ENCODE peak calls at places on chromosome 4, in seven cellular contexts. G is fibroblast of villous mesenchyme, X is H1, Z is Peyer's patch, S is AG04450, J is progenitor cell of endocrine pancreas, Q is activated B cell treated with CpG ODN at 0.5 μM for 24 hours. W is an unnamed sample.

GRCh38 chr4:84070293-84070692 is 428.8 kb downstream of the NKX6-1 start:
- DNase-seq in G (no peak), X (no peak), Z (no peak), S (no peak), J (no peak), Q (no peak), W (no peak)

GRCh38 chr4:186149872-186150271 is 41.5 kb upstream of the CYP4V2 start:
- DNase-seq in G (peak), X (peak), Z (peak), S (no peak), J (no peak), Q (no peak), W (no peak)

GRCh38 chr4:42605264-42605663 is 51.6 kb downstream of the ATP8A1 start:
- DNase-seq in G (no peak), X (no peak), Z (no peak), S (no peak), J (no peak), Q (no peak), W (no peak)

GRCh38 chr4:89316931-89317366 is 9.3 kb upstream of the GPRIN3 start:
- DNase-seq in G (peak), X (no peak), Z (no peak), S (no peak), J (no peak), Q (no peak), W (no peak)

GRCh38 chr4:111596491-111596890 is 548.8 kb upstream of the FAM241A start:
- DNase-seq in G (no peak), X (no peak), Z (no peak), S (no peak), J (no peak), Q (no peak), W (no peak)

GRCh38 chr4:87007345-87008181 is 72.8 kb downstream of the AFF1 start:
- DNase-seq in G (peak), X (no peak), Z (peak), S (no peak), J (no peak), Q (no peak), W (no peak)

GRCh38 chr4:129905256-129905655 is 809.3 kb downstream of the C4orf33 start:
- DNase-seq in G (no peak), X (no peak), Z (no peak), S (no peak), J (no peak), Q (no peak), W (no peak)

GRCh38 chr4:75630174-75630931 is at the start of gene CDKL2:
- DNase-seq in G (peak), X (peak), Z (peak), S (no peak), J (peak), Q (peak), W (no peak)

GRCh38 chr4:69322055-69322454 is 41.8 kb downstream of the UGT2B28 start:
- DNase-seq in G (peak), X (no peak), Z (no peak), S (no peak), J (no peak), Q (no peak), W (no peak)

GRCh38 chr4:10030946-10031662 is 9.8 kb upstream of the SLC2A9 start:
- DNase-seq in G (no peak), X (no peak), Z (peak), S (no peak), J (no peak), Q (no peak), W (no peak)

GRCh38 chr4:184400375-184400870 is 73.9 kb downstream of the IRF2 start:
- DNase-seq in G (peak), X (no peak), Z (no peak), S (peak), J (no peak), Q (no peak), W (no peak)
- TF ChIP-seq CTCF in G (peak), X (no peak), Z (no peak), S (peak), J (no peak), Q (no peak), W (no peak)

DNA sequence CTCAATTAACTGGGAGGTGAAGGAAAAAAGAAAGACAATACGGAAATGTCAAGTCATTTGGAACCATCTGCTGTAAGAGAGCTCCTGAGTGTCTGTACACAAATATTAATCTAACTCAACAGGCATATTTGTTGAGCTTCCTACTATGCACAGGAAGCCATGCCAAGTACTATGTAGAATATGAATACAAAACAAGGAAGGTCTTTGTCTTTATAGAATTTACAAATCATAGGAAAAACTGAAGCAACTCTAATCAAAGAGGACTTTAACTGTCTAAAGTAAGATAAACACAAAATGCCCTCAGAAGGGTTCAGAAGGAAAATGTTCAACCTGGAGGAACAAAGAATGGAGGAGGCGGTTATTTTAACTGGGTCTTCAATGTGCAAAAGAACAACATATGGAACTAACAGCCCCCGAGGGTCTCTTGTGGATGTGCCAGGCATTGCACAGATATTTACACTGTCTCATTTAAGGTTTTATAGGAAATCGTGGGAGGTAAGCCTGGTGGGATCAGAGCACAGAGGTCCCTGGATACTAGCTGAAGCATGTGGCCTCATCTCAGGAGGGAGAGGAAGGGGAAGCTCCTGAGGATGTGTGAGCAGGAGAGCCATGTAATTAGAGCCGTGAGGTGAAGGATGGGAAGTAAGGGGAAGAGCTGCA is 5.8 kb downstream of the FAM114A1 start:
- DNase-seq in G (no peak), X (no peak), Z (no peak), S (no peak), J (no peak), Q (no peak), W (no peak)
- TF ChIP-seq CTCF in G (peak), X (peak), Z (no peak), S (no peak), J (peak), Q (no peak), W (no peak)

GRCh38 chr4:61220556-61220955 is 20.4 kb downstream of the ADGRL3 start:
- DNase-seq in G (no peak), X (no peak), Z (no peak), S (no peak), J (no peak), Q (no peak), W (no peak)
- TF ChIP-seq CTCF in G (no peak), X (no peak), Z (no peak), S (no peak), J (no peak), Q (no peak), W (no peak)

GRCh38 chr4:98928131-98928504 is 815 bp downstream of the EIF4E start:
- DNase-seq in G (peak), X (peak), Z (peak), S (peak), J (peak), Q (no peak), W (no peak)

GRCh38 chr4:98930311-98930865 is 1.5 kb upstream of the EIF4E start:
- DNase-seq in G (peak), X (no peak), Z (no peak), S (no peak), J (no peak), Q (no peak), W (no peak)

GRCh38 chr4:98928505-98929340 is at the start of gene EIF4E:
- DNase-seq in G (peak), X (peak), Z (peak), S (peak), J (peak), Q (peak), W (peak)

GRCh38 chr4:98932539-98932938 is 3.6 kb upstream of the EIF4E start:
- DNase-seq in G (peak), X (no peak), Z (no peak), S (no peak), J (no peak), Q (no peak), W (no peak)

GRCh38 chr4:98929341-98930267 is 671 bp upstream of the EIF4E start:
- DNase-seq in G (peak), X (no peak), Z (peak), S (peak), J (peak), Q (peak), W (peak)
- TF ChIP-seq CTCF in G (no peak), X (no peak), Z (no peak), S (no peak), J (no peak), Q (no peak), W (no peak)

W was measured in epithelial cell of proximal tubule.